ENCODE peak calls at places on chromosomes 11 and 22, in seven cellular contexts. U, F, W, N, G, P and Y are unnamed samples.

GRCh38 chr11:94171693-94172440 is 43.2 kb downstream of the PANX1 start:
- DNase-seq in U (no peak), F (peak; percentile 71), W (no peak), N (no peak), G (peak; percentile 41), P (peak; percentile 26), Y (peak; percentile 74)

GRCh38 chr22:41991111-41991510 is 7.5 kb upstream of the WBP2NL start:
- DNase-seq in U (no peak), F (no peak), W (no peak), N (no peak), G (no peak), P (no peak), Y (no peak)

GRCh38 chr11:12201016-12201985 is 90.9 kb downstream of the MICAL2 start:
- DNase-seq in U (peak; percentile 95), F (no peak), W (peak; percentile 72), N (no peak), G (peak; percentile 92), P (no peak), Y (no peak)

GRCh38 chr22:19817561-19818263 is 37.0 kb downstream of the GNB1L start:
- DNase-seq in U (no peak), F (no peak), W (no peak), N (peak; percentile 35), G (no peak), P (no peak), Y (no peak)

GRCh38 chr11:61996933-61997332 is 29.5 kb upstream of the FTH1 start:
- DNase-seq in U (no peak), F (no peak), W (no peak), N (no peak), G (no peak), P (no peak), Y (no peak)

GRCh38 chr11:65650547-65651338 is 12.0 kb downstream of the RELA start:
- DNase-seq in U (no peak), F (no peak), W (peak; percentile 13), N (no peak), G (no peak), P (no peak), Y (no peak)

GRCh38 chr11:67505605-67506396 is 638 bp upstream of the PITPNM1 start:
- DNase-seq in U (peak; percentile 96), F (peak; percentile 95), W (peak; percentile 87), N (peak; percentile 96), G (peak; percentile 74), P (peak; percentile 96), Y (peak; percentile 52)

GRCh38 chr11:61828629-61829407 is 718 bp downstream of the FADS2 start:
- DNase-seq in U (peak; percentile 69), F (peak; percentile 31), W (peak; percentile 62), N (no peak), G (peak; percentile 76), P (no peak), Y (peak; percentile 64)

GRCh38 chr22:40487663-40488249 is 117.4 kb downstream of the SGSM3 start:
- DNase-seq in U (peak; percentile 43), F (no peak), W (no peak), N (no peak), G (peak; percentile 41), P (no peak), Y (peak; percentile 68)

GRCh38 chr22:47203554-47203991 is 441.1 kb downstream of the TBC1D22A start:
- DNase-seq in U (no peak), F (no peak), W (no peak), N (no peak), G (no peak), P (no peak), Y (no peak)

GRCh38 chr11:13073119-13073981 is 64.2 kb downstream of the RASSF10 start:
- DNase-seq in U (peak; percentile 69), F (no peak), W (no peak), N (no peak), G (peak; percentile 54), P (no peak), Y (no peak)

GRCh38 chr22:27133951-27134664 is 476.7 kb downstream of the MIAT start:
- DNase-seq in U (peak; percentile 86), F (no peak), W (no peak), N (no peak), G (peak; percentile 94), P (peak; percentile 88), Y (no peak)

GRCh38 chr11:126310229-126310991 is 6.5 kb downstream of the DCPS start:
- DNase-seq in U (peak; percentile 86), F (peak; percentile 81), W (peak; percentile 80), N (no peak), G (peak; percentile 69), P (peak; percentile 58), Y (peak; percentile 62)

GRCh38 chr11:126669416-126669815 is 313.9 kb downstream of the ST3GAL4 start:
- DNase-seq in U (peak; percentile 40), F (no peak), W (no peak), N (no peak), G (no peak), P (no peak), Y (no peak)

GRCh38 chr11:9594267-9595046 is 21.0 kb downstream of the WEE1 start:
- DNase-seq in U (no peak), F (no peak), W (no peak), N (no peak), G (peak; percentile 11), P (no peak), Y (no peak)

GRCh38 chr11:83363280-83363679 is 77.1 kb upstream of the CCDC90B start:
- DNase-seq in U (peak; percentile 45), F (no peak), W (no peak), N (no peak), G (peak; percentile 70), P (no peak), Y (peak; percentile 38)

GRCh38 chr22:19723990-19724827 is 870 bp downstream of the GP1BB start:
- DNase-seq in U (peak; percentile 74), F (peak; percentile 54), W (no peak), N (no peak), G (no peak), P (peak; percentile 53), Y (peak; percentile 40)

GRCh38 chr11:12773591-12773990 is 99.4 kb downstream of the TEAD1 start:
- DNase-seq in U (no peak), F (no peak), W (no peak), N (no peak), G (no peak), P (no peak), Y (no peak)

GRCh38 chr22:36184433-36185035 is 17.1 kb downstream of the APOL4 start:
- DNase-seq in U (peak; percentile 46), F (no peak), W (no peak), N (no peak), G (peak; percentile 32), P (no peak), Y (no peak)

GRCh38 chr11:8793114-8793777 is 110.7 kb downstream of the RPL27A start:
- DNase-seq in U (no peak), F (no peak), W (no peak), N (no peak), G (peak; percentile 55), P (no peak), Y (no peak)

GRCh38 chr11:10828407-10828806 is 19.7 kb upstream of the EIF4G2 start:
- DNase-seq in U (no peak), F (no peak), W (no peak), N (no peak), G (no peak), P (no peak), Y (no peak)

GRCh38 chr11:44226472-44226871 is 83.5 kb downstream of the ALX4 start:
- DNase-seq in U (no peak), F (no peak), W (no peak), N (no peak), G (no peak), P (no peak), Y (no peak)

GRCh38 chr11:34427171-34427805 is 11.4 kb upstream of the CAT start:
- DNase-seq in U (peak; percentile 40), F (no peak), W (no peak), N (no peak), G (peak; percentile 92), P (peak; percentile 43), Y (no peak)

GRCh38 chr11:119315139-119316016 is 1.6 kb downstream of the MCAM start:
- DNase-seq in U (peak; percentile 76), F (peak; percentile 56), W (peak; percentile 41), N (no peak), G (no peak), P (no peak), Y (peak; percentile 16)

GRCh38 chr11:63240098-63240497 is 3.3 kb downstream of the SLC22A25 start:
- DNase-seq in U (no peak), F (no peak), W (no peak), N (no peak), G (no peak), P (no peak), Y (no peak)

GRCh38 chr11:57377098-57377497 is 3.9 kb downstream of the PRG3 start:
- DNase-seq in U (no peak), F (no peak), W (no peak), N (no peak), G (no peak), P (no peak), Y (no peak)

GRCh38 chr11:110471315-110471714 is 41.6 kb downstream of the FDX1 start:
- DNase-seq in U (no peak), F (no peak), W (no peak), N (no peak), G (peak; percentile 76), P (no peak), Y (no peak)

GRCh38 chr11:111820059-111820375 is 51.4 kb downstream of the ALG9 start:
- DNase-seq in U (no peak), F (no peak), W (no peak), N (no peak), G (no peak), P (no peak), Y (no peak)

GRCh38 chr11:67262731-67263675 is 3.3 kb upstream of the GRK2 start:
- DNase-seq in U (peak; percentile 87), F (peak; percentile 87), W (peak; percentile 83), N (peak; percentile 79), G (peak; percentile 63), P (no peak), Y (peak; percentile 75)

GRCh38 chr11:103601230-103601846 is 435.1 kb upstream of the DDI1 start:
- DNase-seq in U (peak; percentile 78), F (peak; percentile 48), W (no peak), N (no peak), G (peak; percentile 78), P (peak; percentile 33), Y (peak; percentile 74)

GRCh38 chr11:75447415-75447814 is 14.4 kb upstream of the KLHL35 start:
- DNase-seq in U (no peak), F (no peak), W (no peak), N (no peak), G (no peak), P (no peak), Y (no peak)

GRCh38 chr11:114063149-114063828 is 3.8 kb downstream of the ZBTB16 start:
- DNase-seq in U (no peak), F (no peak), W (peak; percentile 66), N (no peak), G (no peak), P (no peak), Y (no peak)

GRCh38 chr11:83459802-83460201 is 173.6 kb upstream of the CCDC90B start:
- DNase-seq in U (no peak), F (no peak), W (no peak), N (no peak), G (peak; percentile 36), P (no peak), Y (no peak)

GRCh38 chr11:11965192-11965591 is 43.2 kb downstream of the DKK3 start:
- DNase-seq in U (no peak), F (no peak), W (peak; percentile 8), N (no peak), G (no peak), P (no peak), Y (no peak)

GRCh38 chr11:85717360-85717927 is 31.4 kb upstream of the CCDC89 start:
- DNase-seq in U (no peak), F (no peak), W (no peak), N (no peak), G (no peak), P (no peak), Y (no peak)

GRCh38 chr22:19128946-19129727 is 2.0 kb upstream of the TSSK2 start:
- DNase-seq in U (no peak), F (no peak), W (no peak), N (no peak), G (no peak), P (no peak), Y (no peak)

GRCh38 chr11:45641961-45642360 is 23.5 kb downstream of the CHST1 start:
- DNase-seq in U (no peak), F (no peak), W (no peak), N (no peak), G (no peak), P (no peak), Y (no peak)

GRCh38 chr11:93089474-93090102 is 108.2 kb downstream of the SLC36A4 start:
- DNase-seq in U (peak; percentile 53), F (peak; percentile 28), W (no peak), N (no peak), G (peak; percentile 73), P (peak; percentile 72), Y (peak; percentile 56)